ENCODE peak calls at places on chromosomes 2 and 18, in eight cellular contexts. V, M, U, F, H, B, C and E are unnamed samples.

GRCh38 chr18:31877900-31878299 is 65.0 kb downstream of the TRAPPC8 start:
- DNase-seq in V (no peak), M (no peak), U (no peak), F (no peak), H (no peak), B (no peak), C (no peak), E (no peak)

GRCh38 chr2:24930768-24931167 is 10.7 kb upstream of the ADCY3 start:
- DNase-seq in V (no peak), M (peak), U (no peak), F (no peak), H (no peak), B (no peak), C (no peak), E (no peak)

GRCh38 chr18:63887424-63887823 is at the start of gene SERPINB2:
- DNase-seq in V (no peak), M (no peak), U (no peak), F (no peak), H (no peak), B (no peak), C (no peak), E (no peak)

GRCh38 chr2:68200157-68200787 is 42.6 kb downstream of the PNO1 start:
- DNase-seq in V (no peak), M (no peak), U (no peak), F (no peak), H (no peak), B (no peak), C (no peak), E (no peak)

GRCh38 chr2:202135111-202135874 is 62.2 kb downstream of the KIAA2012 start:
- DNase-seq in V (no peak), M (peak), U (no peak), F (peak), H (no peak), B (no peak), C (no peak), E (no peak)

GRCh38 chr2:230677182-230677946 is 35.3 kb upstream of the CAB39 start:
- DNase-seq in V (no peak), M (no peak), U (no peak), F (no peak), H (no peak), B (no peak), C (no peak), E (no peak)

GRCh38 chr2:37625781-37626548 is 45.5 kb downstream of the CDC42EP3 start:
- DNase-seq in V (no peak), M (peak), U (peak), F (no peak), H (peak), B (no peak), C (no peak), E (no peak)

GRCh38 chr2:1286929-1287328 is 126.3 kb upstream of the TPO start:
- DNase-seq in V (no peak), M (peak), U (no peak), F (no peak), H (no peak), B (no peak), C (no peak), E (no peak)

GRCh38 chr18:48879008-48879431 is 71.7 kb downstream of the SMAD7 start:
- DNase-seq in V (no peak), M (no peak), U (no peak), F (no peak), H (no peak), B (no peak), C (peak), E (no peak)

GRCh38 chr2:34998726-34999125 is 1356.9 kb upstream of the CRIM1 start:
- DNase-seq in V (no peak), M (no peak), U (no peak), F (no peak), H (no peak), B (no peak), C (no peak), E (no peak)

GRCh38 chr2:33788044-33788443 is 188.9 kb upstream of the FAM98A start:
- DNase-seq in V (no peak), M (peak), U (no peak), F (no peak), H (no peak), B (no peak), C (no peak), E (no peak)

GRCh38 chr18:67456691-67457090 is 59.8 kb downstream of the DSEL start:
- DNase-seq in V (no peak), M (no peak), U (no peak), F (no peak), H (no peak), B (no peak), C (no peak), E (no peak)

GRCh38 chr2:219500135-219500534 is 1.4 kb downstream of the GMPPA start:
- DNase-seq in V (no peak), M (no peak), U (no peak), F (no peak), H (no peak), B (no peak), C (no peak), E (peak)

GRCh38 chr2:128605421-128605820 is 286.8 kb upstream of the HS6ST1 start:
- DNase-seq in V (no peak), M (no peak), U (no peak), F (no peak), H (no peak), B (no peak), C (no peak), E (no peak)

GRCh38 chr2:80167284-80167808 is 137.2 kb downstream of the LRRTM1 start:
- DNase-seq in V (no peak), M (no peak), U (no peak), F (no peak), H (no peak), B (no peak), C (no peak), E (no peak)

GRCh38 chr2:233761040-233761769 is 1.1 kb downstream of the UGT1A1 start:
- DNase-seq in V (no peak), M (no peak), U (no peak), F (no peak), H (no peak), B (no peak), C (no peak), E (no peak)

GRCh38 chr2:177547772-177548171 is 155.2 kb downstream of the AGPS start:
- DNase-seq in V (no peak), M (no peak), U (no peak), F (no peak), H (no peak), B (no peak), C (no peak), E (no peak)

GRCh38 chr2:36389081-36389480 is 33.5 kb downstream of the CRIM1 start:
- DNase-seq in V (no peak), M (peak), U (no peak), F (no peak), H (no peak), B (no peak), C (no peak), E (no peak)

GRCh38 chr2:132392211-132392610 is 24.4 kb upstream of the GPR39 start:
- DNase-seq in V (no peak), M (no peak), U (no peak), F (no peak), H (no peak), B (peak), C (no peak), E (no peak)

GRCh38 chr18:8439091-8439490 is 170.1 kb upstream of the RAB12 start:
- DNase-seq in V (no peak), M (no peak), U (no peak), F (no peak), H (no peak), B (no peak), C (no peak), E (no peak)

GRCh38 chr2:216555274-216555673 is 56.6 kb downstream of the RPL37A start:
- DNase-seq in V (no peak), M (peak), U (no peak), F (peak), H (no peak), B (no peak), C (peak), E (no peak)

GRCh38 chr2:152421521-152422367 is 86.8 kb downstream of the FMNL2 start:
- DNase-seq in V (no peak), M (peak), U (no peak), F (no peak), H (no peak), B (no peak), C (no peak), E (no peak)

GRCh38 chr18:61368001-61368400 is 34.8 kb downstream of the CDH20 start:
- DNase-seq in V (no peak), M (no peak), U (no peak), F (no peak), H (no peak), B (no peak), C (no peak), E (peak)

GRCh38 chr2:68931799-68932198 is 20.9 kb downstream of the GKN2 start:
- DNase-seq in V (no peak), M (no peak), U (no peak), F (no peak), H (no peak), B (no peak), C (no peak), E (no peak)

GRCh38 chr18:43539862-43540261 is 262.6 kb upstream of the SYT4 start:
- DNase-seq in V (no peak), M (no peak), U (no peak), F (no peak), H (no peak), B (no peak), C (no peak), E (no peak)

GRCh38 chr2:225466891-225467604 is 67.5 kb downstream of the NYAP2 start:
- DNase-seq in V (no peak), M (peak), U (no peak), F (no peak), H (no peak), B (no peak), C (no peak), E (no peak)

GRCh38 chr2:214889301-214889700 is 79.8 kb upstream of the BARD1 start:
- DNase-seq in V (no peak), M (no peak), U (no peak), F (no peak), H (no peak), B (no peak), C (no peak), E (no peak)